ENCODE peak calls at places on chromosomes 7 and 10, in ten cellular contexts. P is AG04450, J is brain microvascular endothelial cell, V is RWPE1, X is esophagus muscularis mucosa, T is neural crest cell, W is keratinocyte, O is mesothelial cell of epicardium, L is cardiac muscle cell, A is dorsolateral prefrontal cortex. N is an unnamed sample.

GRCh38 chr10:96365571-96365970 is 6.8 kb upstream of the OPALIN start:
- DNase-seq in P (no peak), L (no peak), T (no peak), V (no peak), J (no peak), O (no peak), X (no peak), A (no peak), W (no peak), N (no peak)

GRCh38 chr7:32893722-32894121 is 2.2 kb upstream of the KBTBD2 start:
- DNase-seq in L (no peak), X (no peak), W (no peak), P (no peak), J (no peak), O (no peak), A (no peak), V (no peak), T (no peak), N (no peak)

GRCh38 chr10:93445097-93445960 is 36.8 kb downstream of the MYOF start:
- DNase-seq in J (peak), T (peak), V (peak), X (peak), W (peak), P (peak), A (peak), O (peak), L (peak), N (peak)

GRCh38 chr10:132515811-132516726 is 21.5 kb upstream of the INPP5A start:
- DNase-seq in A (no peak), O (no peak), L (no peak), P (no peak), W (no peak), T (no peak), J (no peak), X (no peak), V (no peak), N (no peak)

GRCh38 chr10:10677479-10677878 is 340.2 kb upstream of the CELF2 start:
- DNase-seq in T (peak), L (peak), P (peak), W (no peak), V (peak), O (peak), A (no peak), X (no peak), J (peak), N (peak)

GRCh38 chr10:23053036-23053435 is 42.3 kb upstream of the MSRB2 start:
- DNase-seq in T (no peak), P (no peak), J (no peak), A (no peak), W (peak), X (peak), V (peak), L (peak), O (no peak), N (no peak)

GRCh38 chr7:2710256-2710655 is 22.3 kb downstream of the AMZ1 start:
- DNase-seq in V (no peak), A (no peak), O (no peak), P (no peak), J (no peak), T (no peak), L (no peak), X (no peak), W (no peak), N (no peak)

GRCh38 chr7:147014596-147014995 is 898.0 kb downstream of the CNTNAP2 start:
- DNase-seq in J (no peak), X (no peak), T (no peak), P (no peak), V (no peak), W (no peak), O (no peak), A (no peak), L (peak), N (no peak)

GRCh38 chr7:151876112-151876898 is 610 bp downstream of the PRKAG2 start:
- DNase-seq in W (no peak), L (peak), P (no peak), T (peak), O (peak), V (peak), A (peak), J (no peak), X (peak), N (peak)

GRCh38 chr10:17365402-17365801 is 89.0 kb downstream of the ST8SIA6 start:
- DNase-seq in A (no peak), O (no peak), L (no peak), W (no peak), X (peak), V (no peak), J (no peak), T (no peak), P (no peak), N (no peak)

GRCh38 chr10:35398888-35399287 is 62.6 kb downstream of the CCNY start:
- DNase-seq in P (no peak), L (no peak), T (no peak), W (no peak), J (no peak), X (no peak), A (no peak), V (no peak), O (no peak), N (no peak)

GRCh38 chr10:20034732-20035131 is 218.5 kb downstream of the PLXDC2 start:
- DNase-seq in P (no peak), O (no peak), W (no peak), V (no peak), L (no peak), A (no peak), J (no peak), T (no peak), X (no peak), N (no peak)

GRCh38 chr7:12727455-12728191 is 40.2 kb downstream of the ARL4A start:
- DNase-seq in O (no peak), P (no peak), T (no peak), W (no peak), L (peak), V (no peak), J (no peak), A (no peak), X (no peak), N (no peak)

GRCh38 chr10:59838390-59838789 is 68.0 kb downstream of the CCDC6 start:
- DNase-seq in V (no peak), J (no peak), L (no peak), O (no peak), T (no peak), W (no peak), P (no peak), A (no peak), X (no peak), N (no peak)

GRCh38 chr10:109773818-109774440 is 149.4 kb downstream of the XPNPEP1 start:
- DNase-seq in O (no peak), P (no peak), A (no peak), V (peak), L (peak), J (peak), T (no peak), W (no peak), X (peak), N (no peak)

GRCh38 chr10:62413048-62413447 is 38.9 kb downstream of the ZNF365 start:
- DNase-seq in A (no peak), L (no peak), T (no peak), X (no peak), J (no peak), V (no peak), P (no peak), O (no peak), W (no peak), N (no peak)

GRCh38 chr10:62413652-62414051 is 39.5 kb downstream of the ZNF365 start:
- DNase-seq in L (no peak), P (no peak), W (no peak), V (no peak), A (no peak), O (no peak), J (no peak), T (no peak), X (no peak), N (no peak)

GRCh38 chr10:62414359-62414758 is 40.2 kb downstream of the ZNF365 start:
- DNase-seq in T (no peak), L (no peak), P (no peak), X (no peak), W (no peak), A (no peak), V (no peak), O (no peak), J (no peak), N (no peak)
- TF ChIP-seq CTCF in T (peak), L (no peak), P (peak), X (no peak), W (no peak), A (no peak), V (no peak), O (no peak), J (peak), N (peak)

GRCh38 chr7:47580811-47581331 is 1.0 kb downstream of the TNS3 start:
- DNase-seq in T (peak), L (no peak), W (no peak), O (no peak), P (no peak), A (no peak), J (no peak), X (no peak), V (peak), N (no peak)
- TF ChIP-seq CTCF in T (no peak), L (peak), W (no peak), O (no peak), P (no peak), A (no peak), J (peak), X (no peak), V (no peak), N (no peak)

GRCh38 chr7:48035301-48035966 is at the start of gene C7orf57:
- DNase-seq in O (peak), A (peak), T (peak), X (peak), P (peak), W (peak), J (peak), L (peak), V (peak), N (peak)
- TF ChIP-seq CTCF in O (no peak), A (peak), T (no peak), X (peak), P (peak), W (no peak), J (no peak), L (no peak), V (no peak), N (no peak)

DNA sequence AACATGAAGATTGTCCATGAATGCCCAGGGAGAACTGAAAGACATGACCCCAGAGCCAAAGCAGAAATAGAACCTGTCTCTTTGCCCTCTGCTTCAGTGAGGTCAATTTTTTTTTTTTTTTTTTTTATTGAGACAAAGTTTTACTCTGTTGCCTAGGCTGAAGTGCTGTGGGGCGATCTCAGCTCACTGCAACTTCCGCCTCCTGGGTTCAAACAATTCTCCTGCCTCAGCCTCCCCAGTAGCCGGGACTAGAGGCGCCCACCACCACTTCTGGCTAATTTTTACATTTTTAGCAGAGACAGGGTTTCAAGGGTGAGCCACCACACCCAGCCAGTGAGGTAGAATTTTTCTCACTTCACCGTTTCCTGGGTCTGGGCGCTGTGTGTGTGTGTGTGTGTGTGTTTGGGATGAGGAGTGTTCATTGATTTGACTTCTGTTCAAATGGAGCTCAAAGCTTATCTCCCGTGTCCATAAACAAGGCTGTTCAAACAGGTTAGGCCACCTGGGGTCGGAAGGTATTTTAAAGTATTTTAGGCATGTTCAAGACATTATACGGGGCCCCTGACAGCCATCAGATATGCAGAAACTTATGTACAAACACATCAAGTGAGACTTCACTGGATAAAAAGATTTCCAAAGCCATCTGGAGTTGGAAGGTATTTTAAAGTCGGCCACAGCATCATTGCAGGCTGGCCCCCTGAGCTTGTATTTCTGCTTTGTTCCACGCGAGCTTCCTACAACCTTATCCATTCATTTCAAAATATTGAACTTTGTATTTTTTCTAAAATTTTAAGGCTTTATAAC is 93.8 kb downstream of the MAP3K8 start:
- DNase-seq in A (no peak), P (no peak), L (no peak), T (no peak), J (no peak), W (no peak), O (no peak), V (no peak), X (no peak), N (no peak)
- TF ChIP-seq CTCF in A (no peak), P (no peak), L (no peak), T (no peak), J (no peak), W (no peak), O (no peak), V (no peak), X (no peak), N (no peak)

N was measured in glutamatergic neuron.